ENCODE peak calls at places on chromosomes 4 and X, in ten cellular contexts. O, Z, F, A, K, G, N, C, J and M are unnamed samples.
A peak's percentile ranks its signal among the peaks of the same experiment; 100 is the strongest.

GRCh38 chr4:73730854-73731253 is 9.5 kb upstream of the CXCL8 start:
- DNase-seq in G (no peak), Z (no peak), C (no peak), J (no peak), O (peak; percentile 77), K (no peak), A (no peak), N (no peak), F (no peak), M (no peak)

GRCh38 chr4:76989391-76990061 is 40.0 kb downstream of the SEPTIN11 start:
- DNase-seq in A (no peak), C (peak; percentile 57), J (no peak), F (peak; percentile 4), O (no peak), K (no peak), Z (peak; percentile 60), N (no peak), G (no peak), M (no peak)

GRCh38 chrX:7904557-7904956 is 22.7 kb downstream of the PNPLA4 start:
- DNase-seq in C (no peak), G (no peak), J (no peak), F (no peak), A (no peak), K (no peak), N (no peak), Z (no peak), O (no peak), M (no peak)

GRCh38 chrX:28960063-28960462 is 372.8 kb downstream of the IL1RAPL1 start:
- DNase-seq in J (no peak), K (no peak), A (no peak), N (no peak), F (no peak), Z (no peak), O (no peak), C (no peak), G (no peak), M (no peak)

GRCh38 chr4:42167709-42168108 is 15.3 kb upstream of the BEND4 start:
- DNase-seq in F (no peak), Z (no peak), C (no peak), N (no peak), O (peak; percentile 66), A (no peak), J (no peak), G (no peak), K (no peak), M (no peak)

GRCh38 chrX:54926978-54927377 is 6.4 kb downstream of the TRO start:
- DNase-seq in J (no peak), Z (no peak), A (no peak), K (no peak), G (no peak), F (no peak), O (peak; percentile 36), C (no peak), N (no peak), M (no peak)

GRCh38 chrX:120310861-120311631 is at the start of gene TMEM255A:
- DNase-seq in C (no peak), J (no peak), A (peak; percentile 4), Z (no peak), N (peak; percentile 7), G (peak; percentile 68), F (no peak), O (no peak), K (no peak), M (no peak)

GRCh38 chr4:54525602-54526001 is 132.2 kb upstream of the KIT start:
- DNase-seq in G (no peak), O (no peak), Z (no peak), C (no peak), A (peak; percentile 62), J (peak; percentile 23), F (no peak), K (no peak), N (no peak), M (no peak)

GRCh38 chrX:40912576-40912975 is 172.7 kb upstream of the USP9X start:
- DNase-seq in Z (no peak), A (no peak), N (no peak), K (no peak), G (no peak), F (no peak), C (no peak), J (no peak), O (no peak), M (no peak)

GRCh38 chr4:18698119-18698883 is 676.7 kb upstream of the LCORL start:
- DNase-seq in Z (no peak), A (no peak), C (no peak), J (no peak), G (no peak), F (no peak), N (no peak), O (no peak), K (no peak), M (no peak)

GRCh38 chr4:99024481-99025275 is 29.2 kb downstream of the METAP1 start:
- DNase-seq in Z (no peak), G (no peak), N (peak; percentile 21), F (no peak), A (peak; percentile 3), O (no peak), J (peak; percentile 36), K (no peak), C (no peak), M (no peak)

GRCh38 chrX:132568291-132568690 is 79.5 kb upstream of the MBNL3 start:
- DNase-seq in A (no peak), K (no peak), O (no peak), C (no peak), F (no peak), J (no peak), Z (no peak), G (no peak), N (no peak), M (no peak)

GRCh38 chr4:104494822-104495559 is at the start of gene CXXC4:
- DNase-seq in K (peak; percentile 70), F (no peak), N (peak; percentile 73), J (peak; percentile 29), Z (peak; percentile 6), O (no peak), G (peak; percentile 82), A (peak; percentile 10), C (no peak), M (peak; percentile 74)

GRCh38 chr4:112967109-112967508 is 82.3 kb upstream of the ANK2 start:
- DNase-seq in K (no peak), N (no peak), G (no peak), Z (no peak), J (no peak), O (no peak), C (no peak), A (no peak), F (no peak), M (no peak)

GRCh38 chr4:108315699-108316098 is 147.0 kb upstream of the LEF1 start:
- DNase-seq in G (no peak), F (no peak), N (no peak), A (no peak), Z (no peak), O (no peak), C (no peak), J (no peak), K (no peak), M (no peak)

GRCh38 chr4:22801391-22801790 is 108.7 kb downstream of the GBA3 start:
- DNase-seq in O (no peak), N (no peak), C (no peak), J (no peak), Z (no peak), K (no peak), G (no peak), A (no peak), F (no peak), M (no peak)

GRCh38 chr4:10811992-10812391 is 127.4 kb upstream of the CLNK start:
- DNase-seq in A (no peak), C (no peak), N (no peak), G (no peak), J (no peak), K (no peak), Z (no peak), O (no peak), F (no peak), M (no peak)

GRCh38 chrX:40818236-40818635 is 82.9 kb upstream of the MED14 start:
- DNase-seq in J (no peak), F (no peak), N (no peak), O (no peak), K (no peak), A (no peak), G (no peak), C (no peak), Z (no peak), M (no peak)

GRCh38 chr4:68954126-68954525 is 2.5 kb upstream of the UGT2A3 start:
- DNase-seq in J (no peak), K (no peak), A (no peak), G (no peak), F (no peak), O (no peak), N (no peak), C (no peak), Z (no peak), M (no peak)

GRCh38 chr4:180557348-180557747 is 1685.9 kb upstream of the TENM3 start:
- DNase-seq in J (no peak), A (no peak), G (no peak), N (no peak), C (no peak), K (no peak), F (no peak), Z (no peak), O (no peak), M (no peak)

GRCh38 chr4:154560824-154561231 is 2.0 kb upstream of the FGB start:
- DNase-seq in F (no peak), A (no peak), Z (no peak), O (no peak), J (peak; percentile 53), G (no peak), K (no peak), C (no peak), N (no peak), M (no peak)

GRCh38 chr4:154719087-154719486 is 24.7 kb upstream of the LRAT start:
- DNase-seq in N (no peak), O (peak; percentile 3), Z (no peak), K (no peak), J (peak; percentile 95), C (no peak), A (no peak), F (no peak), G (no peak), M (no peak)